ENCODE peak calls at places on chromosomes 6 and 20, in four cellular contexts. O, F, H and V are unnamed samples. For H3K4me1, the result is how much of the 10 kb centered on the place peaks cover.

GRCh38 chr6:125201961-125202729 is 48.6 kb downstream of the TPD52L1 start:
- DNase-seq in O (no peak), F (no peak), H (no peak), V (peak)

GRCh38 chr6:143260857-143261256 is 189.6 kb downstream of the ADAT2 start:
- DNase-seq in O (no peak), F (no peak), H (no peak), V (no peak)

GRCh38 chr6:37110455-37111155 is 59.3 kb upstream of the PIM1 start:
- DNase-seq in O (peak), F (no peak), H (peak), V (no peak)

GRCh38 chr6:35493307-35493983 is 3.4 kb downstream of the TEAD3 start:
- DNase-seq in O (no peak), F (no peak), H (no peak), V (no peak)

GRCh38 chr6:117270121-117270959 is 5.0 kb downstream of the VGLL2 start:
- DNase-seq in O (no peak), F (no peak), H (no peak), V (no peak)

GRCh38 chr6:37324131-37325033 is 29.4 kb upstream of the RNF8 start:
- DNase-seq in O (no peak), F (no peak), H (no peak), V (no peak)

GRCh38 chr6:5175195-5175594 is 85.6 kb downstream of the LYRM4 start:
- DNase-seq in O (no peak), F (peak), H (no peak), V (peak)

GRCh38 chr20:60810561-60810960 is 441.5 kb upstream of the CDH4 start:
- DNase-seq in O (no peak), F (no peak), H (no peak), V (no peak)

GRCh38 chr6:139855741-139856206 is 481.3 kb upstream of the CITED2 start:
- DNase-seq in O (no peak), F (no peak), H (no peak), V (no peak)

GRCh38 chr6:163753430-163753829 is 338.9 kb downstream of the QKI start:
- DNase-seq in O (no peak), F (no peak), H (no peak), V (no peak)

GRCh38 chr6:123014835-123015234 is 18.8 kb downstream of the CLVS2 start:
- DNase-seq in O (no peak), F (no peak), H (no peak), V (no peak)

GRCh38 chr6:90413867-90414266 is 117.2 kb upstream of the BACH2 start:
- DNase-seq in O (no peak), F (no peak), H (no peak), V (peak)

GRCh38 chr6:34031567-34032383 is 114.1 kb downstream of the GRM4 start:
- DNase-seq in O (no peak), F (no peak), H (no peak), V (no peak)

GRCh38 chr6:3363296-3364025 is 93.4 kb downstream of the SLC22A23 start:
- DNase-seq in O (peak), F (no peak), H (no peak), V (peak)

GRCh38 chr6:97437087-97437486 is 154.1 kb upstream of the MMS22L start:
- DNase-seq in O (peak), F (no peak), H (no peak), V (peak)

GRCh38 chr6:61868507-61869080 is 417.4 kb downstream of the KHDRBS2 start:
- DNase-seq in O (no peak), F (no peak), H (no peak), V (no peak)

GRCh38 chr6:99618649-99619408 is 12.2 kb downstream of the PRDM13 start:
- DNase-seq in O (no peak), F (no peak), H (no peak), V (no peak)

DNA sequence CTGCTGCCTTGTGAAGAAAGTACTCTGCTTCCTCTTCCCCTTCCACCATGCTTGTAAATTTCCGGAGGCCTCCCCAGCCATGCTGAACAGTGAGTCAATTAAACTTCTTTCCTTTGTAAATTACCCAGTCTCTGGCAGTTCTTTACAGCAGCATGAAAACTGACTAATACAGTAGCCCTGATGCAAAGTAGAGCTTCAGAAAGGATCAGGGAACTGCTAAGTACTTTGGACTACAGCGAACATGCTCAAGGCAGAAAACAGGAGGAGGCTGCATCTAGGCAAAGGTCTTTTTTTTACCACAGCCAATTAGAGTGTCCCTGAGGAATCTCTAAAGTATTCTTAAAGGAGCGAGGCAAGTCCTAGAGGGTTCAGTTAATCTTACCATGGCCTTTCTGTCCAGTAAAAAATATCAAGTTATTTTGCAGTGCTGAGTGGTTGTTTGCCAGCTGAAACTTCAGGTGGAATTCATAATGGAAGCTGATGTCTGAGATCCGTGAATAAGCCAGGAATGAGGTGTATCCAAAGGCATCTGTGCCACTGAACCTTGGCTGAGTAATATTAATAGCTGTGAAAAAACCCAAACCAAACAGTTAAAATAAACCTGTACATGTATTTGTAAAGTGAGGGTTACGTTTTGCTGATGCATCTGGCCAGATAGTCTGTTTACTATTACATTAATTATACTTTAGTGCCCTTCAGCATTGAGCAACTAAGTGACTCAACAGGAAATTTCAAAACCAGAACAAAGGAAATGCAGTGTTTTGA is 170.4 kb downstream of the PHF3 start:
- DNase-seq in O (peak), F (no peak), H (no peak), V (no peak)
- TF ChIP-seq EP300 in O (peak), F (no peak), H (no peak), V (no peak)

GRCh38 chr20:35508493-35509218 is 20.8 kb downstream of the C20orf173 start:
- DNase-seq in O (no peak), F (no peak), H (no peak), V (no peak)

GRCh38 chr20:35515341-35515740 is 14.1 kb downstream of the C20orf173 start:
- DNase-seq in O (no peak), F (no peak), H (no peak), V (no peak)

GRCh38 chr20:35510946-35511735 is 18.3 kb downstream of the C20orf173 start:
- DNase-seq in O (no peak), F (no peak), H (no peak), V (no peak)

GRCh38 chr20:35514371-35514960 is 15.0 kb downstream of the C20orf173 start:
- DNase-seq in O (no peak), F (no peak), H (no peak), V (no peak)

GRCh38 chr20:35511814-35512420 is 17.5 kb downstream of the C20orf173 start:
- DNase-seq in O (peak), F (no peak), H (no peak), V (peak)
- TF ChIP-seq ZNF274 in O (no peak), F (no peak), H (no peak), V (no peak)

GRCh38 chr20:37296371-37296770 is 6.9 kb downstream of the MANBAL start:
- DNase-seq in O (no peak), F (no peak), H (no peak), V (no peak)

GRCh38 chr20:37295001-37295400 is 5.5 kb downstream of the MANBAL start:
- DNase-seq in O (no peak), F (no peak), H (no peak), V (no peak)

GRCh38 chr20:37297066-37297736 is 7.7 kb downstream of the MANBAL start:
- DNase-seq in O (no peak), F (no peak), H (no peak), V (no peak)

GRCh38 chr20:37294262-37294981 is 5.0 kb downstream of the MANBAL start:
- DNase-seq in O (no peak), F (no peak), H (no peak), V (no peak)

DNA sequence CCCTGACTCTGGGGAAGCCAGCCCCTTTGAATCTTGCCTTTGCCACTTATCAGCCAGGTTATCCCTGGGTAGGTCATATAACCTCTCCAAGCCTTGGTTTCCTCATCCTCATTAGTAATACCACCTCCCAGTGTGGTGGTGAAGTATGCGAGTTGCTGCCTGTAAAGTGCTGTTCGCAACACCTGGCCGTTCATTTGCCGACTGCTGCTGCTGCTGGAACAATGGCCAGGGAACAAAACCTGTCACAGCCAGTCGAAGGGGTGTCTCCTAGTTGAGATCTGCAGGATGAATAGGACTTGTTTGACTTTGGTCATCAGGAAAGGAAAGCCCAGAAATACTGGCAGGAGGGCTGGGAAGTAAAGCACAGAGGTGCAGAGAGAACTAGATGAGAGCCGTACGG is 6.1 kb downstream of the MANBAL start:
- DNase-seq in O (no peak), F (no peak), H (no peak), V (no peak)
- H3K4me1 ChIP-seq in O (under half), F (under half), H (half or more), V (under half)

GRCh38 chr20:50953821-50954220 is 4.5 kb downstream of the DPM1 start:
- DNase-seq in O (no peak), F (no peak), H (no peak), V (no peak)

GRCh38 chr20:50958733-50959542 is at the start of gene MOCS3:
- DNase-seq in O (peak), F (peak), H (no peak), V (peak)

GRCh38 chr20:50957276-50957675 is 1.1 kb downstream of the DPM1 start:
- DNase-seq in O (no peak), F (no peak), H (no peak), V (no peak)

GRCh38 chr20:50959543-50960126 is 1.0 kb downstream of the MOCS3 start:
- DNase-seq in O (no peak), F (no peak), H (no peak), V (no peak)

DNA sequence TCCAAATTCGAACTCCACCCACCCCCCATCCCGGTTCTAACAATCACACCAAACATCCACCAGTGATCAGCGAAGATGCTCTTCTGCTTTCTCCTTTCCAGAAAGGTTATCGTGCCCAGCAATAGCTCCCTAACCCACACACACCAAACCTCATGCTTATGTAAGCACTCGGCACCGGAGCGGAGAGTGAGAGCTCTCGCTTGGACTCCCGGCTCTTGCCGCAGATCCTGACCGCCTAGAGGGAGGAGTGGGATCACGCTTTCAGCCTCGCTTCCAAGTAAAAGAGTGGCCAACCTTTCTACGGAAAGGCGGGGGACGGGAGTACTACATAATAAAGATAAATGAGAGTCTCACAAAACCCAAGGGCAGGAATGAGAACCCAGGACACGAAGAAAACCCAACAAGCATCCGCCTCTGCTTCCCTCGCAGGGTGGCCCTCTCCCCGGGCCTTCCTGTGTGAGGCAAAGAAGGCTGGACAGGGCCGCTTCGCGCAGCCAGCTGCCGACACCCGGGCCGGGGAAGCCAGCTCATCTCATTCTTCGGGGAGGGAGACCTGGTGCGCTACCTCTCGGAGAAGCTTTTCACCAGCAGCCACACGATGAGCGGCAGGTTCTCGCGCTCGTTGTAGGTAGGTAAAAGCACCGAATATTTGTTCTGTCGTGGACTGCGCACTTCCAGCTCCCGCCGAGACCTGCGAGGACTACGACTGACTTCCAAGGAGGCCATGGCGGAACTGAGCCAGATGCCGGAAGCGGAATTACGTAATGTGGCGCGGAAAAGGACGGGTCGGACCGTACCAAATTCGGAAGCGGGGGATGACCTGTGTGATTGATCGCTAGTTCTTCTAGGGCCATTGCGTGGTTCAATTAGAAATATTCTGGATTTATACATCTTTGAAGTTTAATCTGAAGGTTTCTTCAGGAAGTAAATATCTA is at the start of gene DPM1:
- DNase-seq in O (peak), F (peak), H (peak), V (peak)
- TF ChIP-seq EP300 in O (no peak), F (peak), H (no peak), V (no peak)